ENCODE peak calls at places on chromosome 14, in four cellular contexts. V is K562, D is A549, W is H1. Q is an unnamed sample.

GRCh38 chr14:88386395-88386794 is 938 bp downstream of the SPATA7 start:
- DNase-seq in W (no peak), V (no peak), D (no peak), Q (no peak)

GRCh38 chr14:106318700-106319099 is 792.3 kb downstream of the TMEM121 start:
- DNase-seq in W (no peak), D (no peak), V (peak; percentile 53), Q (no peak)

GRCh38 chr14:49505026-49505766 is 81.0 kb downstream of the RPS29 start:
- DNase-seq in W (peak; percentile 19), D (no peak), V (no peak), Q (no peak)

GRCh38 chr14:68554231-68554630 is 238.6 kb downstream of the ZFP36L1 start:
- DNase-seq in D (no peak), W (no peak), V (no peak), Q (no peak)

GRCh38 chr14:78519863-78520262 is 349.7 kb downstream of the NRXN3 start:
- DNase-seq in W (peak; percentile 31), V (peak; percentile 18), D (no peak), Q (peak; percentile 4)

GRCh38 chr14:68564826-68565760 is 227.8 kb downstream of the ZFP36L1 start:
- DNase-seq in W (no peak), V (peak; percentile 38), D (no peak), Q (peak; percentile 68)

GRCh38 chr14:31414190-31414833 is 6.0 kb downstream of the HEATR5A start:
- DNase-seq in D (no peak), W (no peak), V (no peak), Q (peak; percentile 49)

GRCh38 chr14:77864085-77864484 is 64.2 kb downstream of the ADCK1 start:
- DNase-seq in W (no peak), D (no peak), V (no peak), Q (no peak)

GRCh38 chr14:57029620-57030253 is 219.5 kb upstream of the OTX2 start:
- DNase-seq in D (no peak), V (no peak), W (no peak), Q (no peak)

GRCh38 chr14:98494582-98494981 is 777.4 kb downstream of the BCL11B start:
- DNase-seq in W (no peak), V (no peak), D (no peak), Q (no peak)

GRCh38 chr14:77311217-77311616 is 9.5 kb downstream of the POMT2 start:
- DNase-seq in V (no peak), W (no peak), D (no peak), Q (no peak)

GRCh38 chr14:79605863-79606262 is 605.4 kb downstream of the DIO2 start:
- DNase-seq in D (no peak), W (no peak), V (no peak), Q (no peak)

GRCh38 chr14:89056394-89056793 is 231.9 kb downstream of the TTC8 start:
- DNase-seq in D (no peak), W (no peak), V (no peak), Q (no peak)

GRCh38 chr14:32277998-32278397 is 51.1 kb upstream of the AKAP6 start:
- DNase-seq in V (no peak), D (no peak), W (no peak), Q (peak; percentile 91)

GRCh38 chr14:85566603-85567002 is 36.7 kb downstream of the FLRT2 start:
- DNase-seq in D (no peak), W (no peak), V (no peak), Q (no peak)

GRCh38 chr14:26992403-26993115 is 394.7 kb upstream of the NOVA1 start:
- DNase-seq in V (no peak), W (no peak), D (no peak), Q (no peak)

GRCh38 chr14:20680843-20681347 is 3.5 kb upstream of the RNASE4 start:
- DNase-seq in W (no peak), D (no peak), V (peak; percentile 17), Q (no peak)

GRCh38 chr14:100297320-100298300 is 8.6 kb downstream of the SLC25A29 start:
- DNase-seq in D (no peak), W (no peak), V (no peak), Q (no peak)

GRCh38 chr14:30855345-30856037 is 18.9 kb upstream of the COCH start:
- DNase-seq in W (no peak), D (no peak), V (no peak), Q (no peak)

GRCh38 chr14:102690509-102691286 is 86.6 kb upstream of the TRAF3 start:
- DNase-seq in V (no peak), D (no peak), W (no peak), Q (peak; percentile 74)

GRCh38 chr14:104554088-104554607 is 25.4 kb upstream of the C14orf180 start:
- DNase-seq in W (no peak), V (no peak), D (no peak), Q (no peak)

GRCh38 chr14:89650077-89650978 is 233.3 kb upstream of the FOXN3 start:
- DNase-seq in W (no peak), D (no peak), V (no peak), Q (no peak)

GRCh38 chr14:76729953-76730505 is 31.2 kb upstream of the VASH1 start:
- DNase-seq in D (no peak), W (no peak), V (no peak), Q (no peak)

GRCh38 chr14:20820063-20820904 is 17.6 kb upstream of the RNASE1 start:
- DNase-seq in W (no peak), D (no peak), V (peak; percentile 41), Q (no peak)

GRCh38 chr14:20427231-20428009 is 8.5 kb downstream of the KLHL33 start:
- DNase-seq in D (peak; percentile 25), W (no peak), V (peak; percentile 33), Q (peak; percentile 68)

DNA sequence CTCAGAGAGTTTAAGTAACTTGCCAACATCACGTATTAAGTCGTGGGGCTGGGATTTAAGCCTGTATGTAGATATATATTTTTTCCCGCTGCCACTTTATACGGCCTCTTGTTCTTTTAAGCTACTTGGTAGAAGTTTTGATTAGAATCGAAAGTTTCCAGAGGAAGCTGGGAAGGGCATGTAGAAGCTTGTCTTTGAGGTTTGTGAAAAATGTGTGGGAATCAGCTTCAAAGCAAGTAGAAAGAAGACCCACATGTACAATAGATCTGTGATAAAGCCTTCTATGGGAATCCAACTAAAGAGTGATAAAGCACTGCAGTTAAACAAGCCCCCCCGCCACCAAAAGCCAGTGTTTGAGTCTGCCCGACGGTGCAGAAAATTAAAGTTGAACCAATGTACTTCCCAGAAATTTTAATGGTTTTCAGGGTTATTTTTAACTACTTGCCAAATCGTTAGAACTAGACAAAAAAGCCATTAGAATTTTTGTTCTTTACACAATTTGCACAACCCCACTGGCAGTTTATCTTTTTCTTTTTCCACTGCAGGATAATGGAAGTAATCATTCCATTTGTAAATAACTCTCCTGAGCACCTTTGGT is 25.5 kb downstream of the SERPINA11 start:
- DNase-seq in W (no peak), D (no peak), V (no peak), Q (no peak)
- TF ChIP-seq PHF8 in W (no peak), D (no peak), V (no peak), Q (no peak)

GRCh38 chr14:55605793-55606192 is 25.8 kb downstream of the KTN1 start:
- DNase-seq in W (no peak), V (no peak), D (no peak), Q (peak; percentile 62)
- TF ChIP-seq MAFK in W (no peak), V (no peak), D (no peak), Q (no peak)

GRCh38 chr14:95197498-95198010 is 40.2 kb upstream of the DICER1 start:
- DNase-seq in W (no peak), D (no peak), V (no peak), Q (no peak)
- TF ChIP-seq PHF8 in W (no peak), D (no peak), V (no peak), Q (no peak)

GRCh38 chr14:94547726-94548125 is 13.5 kb upstream of the SERPINA4 start:
- DNase-seq in D (no peak), V (no peak), W (no peak), Q (no peak)
- TF ChIP-seq MAFK in D (no peak), V (no peak), W (no peak), Q (no peak)

GRCh38 chr14:53619625-53620324 is 336.9 kb downstream of the BMP4 start:
- DNase-seq in D (no peak), V (no peak), W (no peak), Q (no peak)
- TF ChIP-seq PHF8 in D (no peak), V (no peak), W (no peak), Q (no peak)

DNA sequence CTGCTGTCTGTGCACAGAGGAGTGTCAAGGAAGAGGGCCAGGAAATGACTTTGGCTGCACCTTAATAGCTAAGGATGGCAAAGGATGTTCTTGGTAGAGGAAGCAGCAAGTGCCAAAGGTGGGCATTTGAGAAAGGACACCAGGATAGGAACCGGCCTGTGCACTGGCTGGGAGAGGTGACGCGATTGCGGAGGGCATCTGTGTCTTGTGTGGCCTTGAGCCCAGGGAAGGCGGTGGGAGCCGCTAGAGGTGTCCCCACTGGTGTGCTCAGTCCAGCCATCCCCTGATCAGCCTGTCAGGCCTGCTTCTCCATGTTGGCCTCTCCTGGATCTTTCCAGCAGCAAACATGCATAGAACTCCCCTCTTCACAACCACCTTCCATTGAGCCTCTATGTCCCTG is 30.2 kb downstream of the PAPLN start:
- DNase-seq in V (no peak), D (no peak), W (no peak), Q (no peak)
- TF ChIP-seq MAFK in V (no peak), D (no peak), W (no peak), Q (no peak)

GRCh38 chr14:50964683-50965390 is 20.6 kb upstream of the PYGL start:
- DNase-seq in D (peak; percentile 11), V (no peak), W (no peak), Q (peak; percentile 45)
- TF ChIP-seq PHF8 in D (no peak), V (no peak), W (no peak), Q (no peak)

DNA sequence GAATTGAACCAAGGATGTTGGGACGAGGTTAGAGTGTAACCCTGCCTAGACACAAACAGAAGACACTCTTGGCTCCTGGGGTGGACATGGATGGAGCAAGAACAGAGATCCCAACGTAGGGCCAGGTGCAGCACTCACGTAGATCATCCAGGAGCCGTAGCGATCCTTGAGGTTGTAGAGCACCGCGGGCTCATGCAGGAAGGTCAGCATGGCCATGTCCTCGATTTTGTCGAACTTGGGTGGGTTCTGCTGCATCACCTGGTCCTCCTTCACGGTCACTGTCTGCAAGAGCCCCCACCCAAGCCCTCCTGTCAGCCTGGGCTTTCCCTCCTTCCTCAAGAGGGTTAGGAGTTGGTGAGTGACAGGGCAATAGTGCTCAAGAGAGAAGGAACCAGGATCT is 2.5 kb downstream of the MYH7 start:
- DNase-seq in D (no peak), W (no peak), V (no peak), Q (no peak)
- TF ChIP-seq MAFK in D (no peak), W (no peak), V (no peak), Q (no peak)